ENCODE peak calls at places on chromosome 1, in five cellular contexts. O, R, H, W and V are unnamed samples. For H3K4me1, the result is how much of the 10 kb centered on the place peaks cover.

GRCh38 chr1:234840843-234841242 is 230.9 kb upstream of the IRF2BP2 start:
- DNase-seq in O (no peak), R (no peak), H (no peak), W (no peak), V (no peak)

GRCh38 chr1:28190996-28191645 is 14.6 kb upstream of the PTAFR start:
- DNase-seq in O (no peak), R (no peak), H (no peak), W (no peak), V (no peak)

GRCh38 chr1:48730164-48730864 is 46.4 kb downstream of the BEND5 start:
- DNase-seq in O (no peak), R (no peak), H (no peak), W (no peak), V (no peak)

GRCh38 chr1:230517786-230518185 is 91.7 kb upstream of the PGBD5 start:
- DNase-seq in O (no peak), R (no peak), H (peak), W (no peak), V (no peak)

GRCh38 chr1:24231701-24232100 is 44.6 kb upstream of the IFNLR1 start:
- DNase-seq in O (no peak), R (no peak), H (no peak), W (no peak), V (peak)

GRCh38 chr1:109933856-109934711 is 23.4 kb downstream of the CSF1 start:
- DNase-seq in O (no peak), R (no peak), H (no peak), W (no peak), V (no peak)

GRCh38 chr1:65527211-65527610 is 106.7 kb downstream of the LEPR start:
- DNase-seq in O (no peak), R (no peak), H (no peak), W (no peak), V (no peak)

GRCh38 chr1:161266836-161267235 is 8.3 kb downstream of the PCP4L1 start:
- DNase-seq in O (no peak), R (no peak), H (no peak), W (no peak), V (no peak)

GRCh38 chr1:203522237-203522636 is 28.3 kb downstream of the OPTC start:
- DNase-seq in O (no peak), R (no peak), H (no peak), W (no peak), V (no peak)

GRCh38 chr1:15609631-15610030 is 7.6 kb upstream of the DDI2 start:
- DNase-seq in O (no peak), R (no peak), H (no peak), W (no peak), V (no peak)

GRCh38 chr1:54229281-54229891 is 29.4 kb downstream of the MRPL37 start:
- DNase-seq in O (no peak), R (no peak), H (no peak), W (no peak), V (peak)

GRCh38 chr1:161117681-161118581 is at the start of the genes NIT1 and PFDN2:
- DNase-seq in O (peak), R (peak), H (peak), W (peak), V (peak)

GRCh38 chr1:54791880-54792522 is 9.1 kb downstream of the TTC22 start:
- DNase-seq in O (no peak), R (no peak), H (no peak), W (no peak), V (no peak)

GRCh38 chr1:33182452-33182851 is 609 bp upstream of the TRIM62 start:
- DNase-seq in O (no peak), R (no peak), H (no peak), W (no peak), V (no peak)

GRCh38 chr1:64124751-64125445 is 78.5 kb upstream of the UBE2U start:
- DNase-seq in O (no peak), R (no peak), H (no peak), W (no peak), V (no peak)

GRCh38 chr1:19210772-19211549 is 895 bp upstream of the UBR4 start:
- DNase-seq in O (no peak), R (no peak), H (no peak), W (no peak), V (no peak)

GRCh38 chr1:206000641-206001339 is 2.4 kb downstream of the RAB7B start:
- DNase-seq in O (no peak), R (no peak), H (no peak), W (no peak), V (no peak)

GRCh38 chr1:225926551-225927113 is 2.6 kb upstream of the PYCR2 start:
- DNase-seq in O (no peak), R (no peak), H (no peak), W (no peak), V (no peak)

GRCh38 chr1:92356956-92357355 is 58.1 kb downstream of the RPAP2 start:
- DNase-seq in O (no peak), R (no peak), H (no peak), W (no peak), V (no peak)

GRCh38 chr1:90262286-90262685 is 267.4 kb downstream of the ZNF326 start:
- DNase-seq in O (no peak), R (no peak), H (no peak), W (no peak), V (no peak)

GRCh38 chr1:90262791-90263190 is 267.9 kb downstream of the ZNF326 start:
- DNase-seq in O (peak), R (no peak), H (no peak), W (no peak), V (no peak)
- H3K4me3 ChIP-seq in O (no peak), R (no peak), H (no peak), W (no peak), V (no peak)

GRCh38 chr1:55860816-55861519 is 645.8 kb upstream of the USP24 start:
- DNase-seq in O (no peak), R (no peak), H (no peak), W (no peak), V (no peak)
- TF ChIP-seq CTCF in O (no peak), R (no peak), H (no peak), W (no peak), V (no peak)

GRCh38 chr1:171740356-171740863 is 1.5 kb downstream of the VAMP4 start:
- DNase-seq in O (no peak), R (no peak), H (no peak), W (no peak), V (no peak)
- H3K4me1 ChIP-seq in O (under half), R (under half), H (under half), W (under half), V (under half)

GRCh38 chr1:223195281-223195680 is 52.2 kb upstream of the TLR5 start:
- DNase-seq in O (no peak), R (no peak), H (no peak), W (no peak), V (no peak)

GRCh38 chr1:223186800-223187199 is 43.8 kb upstream of the TLR5 start:
- DNase-seq in O (no peak), R (no peak), H (no peak), W (no peak), V (no peak)

GRCh38 chr1:223188618-223189356 is 45.7 kb upstream of the TLR5 start:
- DNase-seq in O (no peak), R (no peak), H (no peak), W (no peak), V (no peak)

GRCh38 chr1:223189903-223190724 is 47.1 kb upstream of the TLR5 start:
- DNase-seq in O (no peak), R (no peak), H (no peak), W (no peak), V (no peak)

GRCh38 chr1:223189525-223189902 is 46.5 kb upstream of the TLR5 start:
- DNase-seq in O (no peak), R (no peak), H (no peak), W (no peak), V (peak)
- H3K4me3 ChIP-seq in O (no peak), R (no peak), H (no peak), W (no peak), V (no peak)

GRCh38 chr1:112423207-112423606 is 27.2 kb downstream of the CTTNBP2NL start:
- DNase-seq in O (no peak), R (no peak), H (no peak), W (no peak), V (no peak)

GRCh38 chr1:112417985-112418607 is 22.1 kb downstream of the CTTNBP2NL start:
- DNase-seq in O (no peak), R (no peak), H (no peak), W (no peak), V (no peak)
- TF ChIP-seq CTCF in O (no peak), R (no peak), H (no peak), W (no peak), V (no peak)